ENCODE peak calls at places on chromosomes 4 and X, in six cellular contexts. D is HCT116, B is ELR, C is NCI-H460, Q is posterior cingulate gyrus, N is AG08396. W is an unnamed sample.
A peak's percentile ranks its signal among the peaks of the same experiment; 100 is the strongest.

GRCh38 chr4:25815586-25815985 is 47.2 kb downstream of the SEL1L3 start:
- DNase-seq in C (no peak), N (no peak), B (no peak), D (no peak), Q (no peak), W (no peak)

GRCh38 chr4:56828784-56829535 is 7.5 kb upstream of the SPINK2 start:
- DNase-seq in Q (no peak), B (peak; percentile 45), N (no peak), C (no peak), D (no peak), W (no peak)

GRCh38 chr4:166538491-166539005 is 665.5 kb downstream of the TLL1 start:
- DNase-seq in N (no peak), Q (no peak), C (no peak), B (peak; percentile 17), D (no peak), W (no peak)

GRCh38 chr4:82981116-82981515 is 29.5 kb downstream of the LIN54 start:
- DNase-seq in D (no peak), B (no peak), N (no peak), C (no peak), Q (no peak), W (no peak)

GRCh38 chrX:17077349-17077748 is 130.9 kb downstream of the REPS2 start:
- DNase-seq in C (no peak), N (no peak), Q (no peak), D (no peak), B (no peak), W (no peak)

GRCh38 chr4:119113033-119113655 is 22.5 kb upstream of the MYOZ2 start:
- DNase-seq in D (peak; percentile 26), C (peak; percentile 33), B (peak; percentile 96), N (peak; percentile 53), Q (no peak), W (no peak)

GRCh38 chr4:125744891-125745364 is 430.2 kb downstream of the FAT4 start:
- DNase-seq in Q (no peak), C (no peak), B (no peak), N (no peak), D (no peak), W (no peak)

GRCh38 chr4:170247585-170247984 is 157.8 kb upstream of the AADAT start:
- DNase-seq in D (no peak), Q (no peak), N (no peak), C (no peak), B (peak; percentile 33), W (no peak)

GRCh38 chr4:158938462-158939044 is 164.3 kb upstream of the RAPGEF2 start:
- DNase-seq in C (no peak), N (no peak), D (no peak), B (peak; percentile 13), Q (no peak), W (peak; percentile 29)

GRCh38 chr4:71441186-71442169 is 102.7 kb downstream of the SLC4A4 start:
- DNase-seq in B (peak; percentile 27), C (no peak), D (no peak), Q (no peak), N (no peak), W (no peak)

GRCh38 chr4:123876640-123877039 is 480.0 kb downstream of the SPRY1 start:
- DNase-seq in C (no peak), B (no peak), D (no peak), N (no peak), Q (no peak), W (no peak)

GRCh38 chr4:8070751-8071718 is 87.6 kb downstream of the ABLIM2 start:
- DNase-seq in B (no peak), N (no peak), C (no peak), D (no peak), Q (peak; percentile 61), W (no peak)

GRCh38 chr4:158169931-158170690 is 2.7 kb downstream of the GASK1B start:
- DNase-seq in D (no peak), Q (no peak), C (no peak), B (no peak), N (no peak), W (no peak)

W was measured in SHP77.